ENCODE peak calls at places on chromosomes 3 and 15, in six cellular contexts. Y is C1 segment of cervical spinal cord; E is CD4-positive, alpha-beta T cell; R is CD4-positive, CD25-positive, alpha-beta regulatory T cell; P is naive thymus-derived CD8-positive, alpha-beta T cell; S is colonic mucosa. N is an unnamed sample.

GRCh38 chr15:58066042-58066867 is 744 bp upstream of the ALDH1A2 start:
- DNase-seq in Y (peak), E (peak), R (peak), P (peak), S (peak), N (no peak)

GRCh38 chr3:179071161-179071568 is 444 bp downstream of the ZMAT3 start:
- DNase-seq in Y (no peak), E (peak), R (peak), P (peak), S (peak), N (peak)

GRCh38 chr3:69690-70089 is 126.9 kb upstream of the CHL1 start:
- DNase-seq in Y (no peak), E (no peak), R (no peak), P (no peak), S (no peak), N (no peak)

GRCh38 chr15:38389924-38390542 is 63.9 kb upstream of the FAM98B start:
- DNase-seq in Y (peak), E (peak), R (peak), P (peak), S (peak), N (peak)

GRCh38 chr3:107845355-107846281 is 245.2 kb downstream of the CD47 start:
- DNase-seq in Y (no peak), E (no peak), R (no peak), P (no peak), S (no peak), N (no peak)

GRCh38 chr15:52349062-52349700 is 53.6 kb upstream of the MYO5C start:
- DNase-seq in Y (no peak), E (no peak), R (no peak), P (no peak), S (no peak), N (no peak)

GRCh38 chr3:47228088-47228487 is 54.5 kb downstream of the KIF9 start:
- DNase-seq in Y (no peak), E (no peak), R (no peak), P (no peak), S (no peak), N (no peak)

GRCh38 chr3:59313365-59313764 is 263.5 kb upstream of the CFAP20DC start:
- DNase-seq in Y (no peak), E (peak), R (peak), P (peak), S (peak), N (peak)

GRCh38 chr15:31379577-31379976 is 52.9 kb downstream of the KLF13 start:
- DNase-seq in Y (no peak), E (no peak), R (no peak), P (no peak), S (no peak), N (no peak)